ENCODE peak calls at places on chromosome 20, in eight cellular contexts. V is iPS-NIHi11; T is HEK293T; Q is activated CD8-positive, alpha-beta memory T cell treated with anti-CD3 and anti-CD28 coated beads, Interleukin-2, amount 50 U/mL, for 48 hours; J is stimulated activated CD4-positive, alpha-beta T cell treated with anti-CD3 and anti-CD28 coated beads, Interleukin-1b, Interleukin-23, amount 100 ng/mL, for 48 hours; D is activated T-helper 1 cell treated with anti-CD3 and anti-CD28 coated beads, Interleukin-2, amount 50 U/mL, for 16 hours; R is nucleus accumbens; X is activated B cell treated with CpG ODN at 0.5 μM for 24 hours. P is an unnamed sample.

GRCh38 chr20:22825546-22825945 is 209.6 kb upstream of the SSTR4 start:
- DNase-seq in V (no peak), T (no peak), Q (no peak), J (no peak), D (no peak), R (no peak), X (no peak), P (no peak)

GRCh38 chr20:21520702-21521595 is 7.1 kb upstream of the NKX2-2 start:
- DNase-seq in V (peak; percentile 45), T (peak; percentile 67), Q (peak; percentile 65), J (no peak), D (no peak), R (no peak), X (no peak), P (peak; percentile 75)

GRCh38 chr20:46273701-46274100 is 34.6 kb downstream of the CDH22 start:
- DNase-seq in V (no peak), T (no peak), Q (no peak), J (no peak), D (no peak), R (no peak), X (no peak), P (no peak)

GRCh38 chr20:43409041-43409913 is 48.4 kb upstream of the SRSF6 start:
- DNase-seq in V (peak; percentile 62), T (peak; percentile 50), Q (no peak), J (no peak), D (no peak), R (no peak), X (no peak), P (peak; percentile 70)

GRCh38 chr20:39812116-39812515 is 850.0 kb downstream of the DHX35 start:
- DNase-seq in V (no peak), T (no peak), Q (no peak), J (no peak), D (no peak), R (no peak), X (no peak), P (no peak)

GRCh38 chr20:48051810-48052491 is 266.7 kb upstream of the SULF2 start:
- DNase-seq in V (no peak), T (no peak), Q (no peak), J (no peak), D (no peak), R (no peak), X (no peak), P (no peak)

GRCh38 chr20:62838511-62838910 is 21.7 kb downstream of the COL9A3 start:
- DNase-seq in V (no peak), T (no peak), Q (no peak), J (no peak), D (no peak), R (no peak), X (no peak), P (no peak)

GRCh38 chr20:61564628-61565027 is 312.6 kb downstream of the CDH4 start:
- DNase-seq in V (no peak), T (no peak), Q (no peak), J (no peak), D (no peak), R (no peak), X (no peak), P (no peak)

GRCh38 chr20:56808732-56809131 is 179.6 kb downstream of the TFAP2C start:
- DNase-seq in V (no peak), T (no peak), Q (no peak), J (no peak), D (no peak), R (no peak), X (no peak), P (peak; percentile 42)

GRCh38 chr20:63503524-63503923 is 4.6 kb upstream of the EEF1A2 start:
- DNase-seq in V (peak; percentile 6), T (no peak), Q (no peak), J (no peak), D (no peak), R (no peak), X (no peak), P (no peak)

GRCh38 chr20:20780127-20780822 is 67.8 kb upstream of the RALGAPA2 start:
- DNase-seq in V (peak; percentile 51), T (no peak), Q (no peak), J (no peak), D (no peak), R (no peak), X (no peak), P (peak; percentile 33)

GRCh38 chr20:62603021-62603906 is 39.0 kb upstream of the SLCO4A1 start:
- DNase-seq in V (no peak), T (no peak), Q (peak; percentile 80), J (peak; percentile 48), D (no peak), R (no peak), X (peak; percentile 40), P (no peak)

GRCh38 chr20:23007886-23008285 is 27.2 kb upstream of the SSTR4 start:
- DNase-seq in V (peak; percentile 17), T (no peak), Q (no peak), J (no peak), D (no peak), R (no peak), X (no peak), P (no peak)

GRCh38 chr20:47198254-47198671 is 158.2 kb downstream of the ZMYND8 start:
- DNase-seq in V (no peak), T (no peak), Q (peak; percentile 66), J (peak; percentile 72), D (no peak), R (no peak), X (no peak), P (no peak)

GRCh38 chr20:63625771-63626423 is 1.0 kb downstream of the GMEB2 start:
- DNase-seq in V (no peak), T (no peak), Q (peak; percentile 75), J (peak; percentile 33), D (no peak), R (no peak), X (peak; percentile 52), P (no peak)

GRCh38 chr20:19990911-19991707 is 26.1 kb upstream of the NAA20 start:
- DNase-seq in V (no peak), T (no peak), Q (no peak), J (no peak), D (no peak), R (no peak), X (no peak), P (no peak)

GRCh38 chr20:59071224-59071623 is 28.6 kb upstream of the PRELID3B start:
- DNase-seq in V (no peak), T (no peak), Q (no peak), J (no peak), D (no peak), R (no peak), X (no peak), P (no peak)

GRCh38 chr20:50136822-50137599 is 16.5 kb downstream of the PEDS1 start:
- DNase-seq in V (no peak), T (no peak), Q (no peak), J (peak; percentile 30), D (no peak), R (no peak), X (no peak), P (no peak)

GRCh38 chr20:23082846-23083552 is 3.1 kb downstream of the CD93 start:
- DNase-seq in V (peak; percentile 43), T (no peak), Q (no peak), J (no peak), D (no peak), R (no peak), X (no peak), P (peak; percentile 48)

GRCh38 chr20:3661060-3661820 is 2.0 kb downstream of the GFRA4 start:
- DNase-seq in V (peak; percentile 40), T (no peak), Q (peak; percentile 46), J (no peak), D (no peak), R (no peak), X (no peak), P (peak; percentile 25)

GRCh38 chr20:46977204-46977603 is 82.6 kb downstream of the EYA2 start:
- DNase-seq in V (no peak), T (no peak), Q (no peak), J (no peak), D (no peak), R (no peak), X (no peak), P (no peak)

GRCh38 chr20:64161595-64162238 is 2.5 kb upstream of the MYT1 start:
- DNase-seq in V (peak; percentile 93), T (peak; percentile 78), Q (peak; percentile 59), J (peak; percentile 11), D (no peak), R (no peak), X (no peak), P (peak; percentile 87)

GRCh38 chr20:43507150-43508080 is at the start of gene L3MBTL1:
- DNase-seq in V (peak; percentile 97), T (peak; percentile 68), Q (peak; percentile 58), J (no peak), D (no peak), R (no peak), X (peak; percentile 20), P (peak; percentile 83)

P was measured in H9.